ENCODE peak calls at places on chromosomes 11 and 22, in eight cellular contexts. R, K, W, C, J, M, O and T are unnamed samples.

GRCh38 chr11:113663567-113663966 is 42.5 kb downstream of the TMPRSS5 start:
- DNase-seq in R (no peak), K (no peak), W (no peak), C (no peak), J (no peak), M (no peak), O (no peak), T (peak; percentile 58)

GRCh38 chr22:48752451-48753380 is 1075.0 kb downstream of the BRD1 start:
- DNase-seq in R (no peak), K (no peak), W (no peak), C (no peak), J (peak; percentile 63), M (no peak), O (no peak), T (no peak)

GRCh38 chr22:49867303-49868250 is 13.9 kb downstream of the ZBED4 start:
- DNase-seq in R (no peak), K (no peak), W (no peak), C (no peak), J (no peak), M (no peak), O (no peak), T (no peak)

GRCh38 chr22:37162221-37163095 is 12.7 kb upstream of the IL2RB start:
- DNase-seq in R (peak; percentile 26), K (no peak), W (no peak), C (peak; percentile 57), J (no peak), M (no peak), O (peak; percentile 52), T (peak; percentile 27)

GRCh38 chr11:125384825-125385224 is 111.2 kb downstream of the FEZ1 start:
- DNase-seq in R (no peak), K (no peak), W (no peak), C (no peak), J (no peak), M (no peak), O (no peak), T (no peak)

GRCh38 chr11:65352783-65353182 is 1.8 kb upstream of the TIGD3 start:
- DNase-seq in R (peak; percentile 29), K (no peak), W (no peak), C (no peak), J (no peak), M (no peak), O (no peak), T (peak; percentile 60)

GRCh38 chr11:46122955-46123354 is 1.7 kb upstream of the PHF21A start:
- DNase-seq in R (peak; percentile 52), K (peak; percentile 5), W (no peak), C (no peak), J (no peak), M (no peak), O (no peak), T (peak; percentile 57)

GRCh38 chr22:44133161-44133560 is 47.6 kb upstream of the PARVG start:
- DNase-seq in R (peak; percentile 68), K (no peak), W (no peak), C (no peak), J (no peak), M (no peak), O (no peak), T (peak; percentile 9)

GRCh38 chr11:131897976-131898375 is 527.6 kb downstream of the NTM start:
- DNase-seq in R (peak; percentile 84), K (no peak), W (no peak), C (no peak), J (no peak), M (no peak), O (no peak), T (peak; percentile 74)

GRCh38 chr22:29914165-29914564 is 31.2 kb downstream of the MTMR3 start:
- DNase-seq in R (peak; percentile 56), K (peak; percentile 36), W (no peak), C (no peak), J (no peak), M (no peak), O (no peak), T (peak; percentile 93)

GRCh38 chr11:110125632-110126031 is 32.4 kb downstream of the ZC3H12C start:
- DNase-seq in R (peak; percentile 62), K (peak; percentile 83), W (no peak), C (no peak), J (no peak), M (no peak), O (no peak), T (peak; percentile 81)

GRCh38 chr11:1528710-1529109 is 42.1 kb upstream of the MOB2 start:
- DNase-seq in R (no peak), K (no peak), W (no peak), C (no peak), J (no peak), M (no peak), O (no peak), T (no peak)

GRCh38 chr11:134756811-134757540 is 344.9 kb upstream of the B3GAT1 start:
- DNase-seq in R (no peak), K (no peak), W (no peak), C (no peak), J (no peak), M (no peak), O (no peak), T (no peak)